ENCODE peak calls at places on chromosomes 13 and 19, in seven cellular contexts. S, Z, D, U, R, H and O are unnamed samples.

GRCh38 chr19:38377052-38377451 is 2.7 kb downstream of the PSMD8 start:
- DNase-seq in U (no peak), S (no peak), H (no peak), D (no peak), Z (no peak), R (no peak), O (no peak)

GRCh38 chr13:51041126-51041525 is 69.9 kb downstream of the C13orf42 start:
- DNase-seq in R (no peak), S (no peak), U (peak), H (no peak), Z (no peak), D (no peak), O (no peak)

GRCh38 chr13:24618219-24618955 is 61.8 kb upstream of the ATP12A start:
- DNase-seq in Z (no peak), R (no peak), S (no peak), D (no peak), H (no peak), U (no peak), O (no peak)

GRCh38 chr13:112270951-112271350 is 105.2 kb upstream of the SPACA7 start:
- DNase-seq in H (no peak), U (no peak), S (no peak), R (no peak), Z (no peak), D (no peak), O (no peak)

GRCh38 chr19:8391274-8392016 is 1.3 kb downstream of the RAB11B start:
- DNase-seq in D (no peak), S (no peak), Z (no peak), H (no peak), U (no peak), R (peak), O (no peak)

GRCh38 chr19:28999733-29000433 is 213.1 kb downstream of the UQCRFS1 start:
- DNase-seq in U (no peak), D (no peak), S (no peak), R (no peak), H (no peak), Z (no peak), O (no peak)

GRCh38 chr19:29640231-29640630 is 25.0 kb upstream of the PLEKHF1 start:
- DNase-seq in D (no peak), R (no peak), U (no peak), S (no peak), H (no peak), Z (no peak), O (no peak)

GRCh38 chr19:1998712-1999708 is 16.5 kb downstream of the BTBD2 start:
- DNase-seq in Z (no peak), S (no peak), R (no peak), U (no peak), D (peak), H (no peak), O (no peak)

GRCh38 chr19:56162258-56162657 is 13.6 kb upstream of the GALP start:
- DNase-seq in U (no peak), H (no peak), S (no peak), D (no peak), Z (no peak), R (no peak), O (no peak)

GRCh38 chr13:25232937-25233515 is 54.3 kb downstream of the MTMR6 start:
- DNase-seq in U (peak), H (no peak), Z (no peak), D (no peak), R (no peak), S (no peak), O (no peak)

GRCh38 chr19:3061214-3062161 is 807 bp downstream of the TLE5 start:
- DNase-seq in U (peak), D (peak), Z (no peak), S (no peak), R (peak), H (no peak), O (no peak)

GRCh38 chr13:114110091-114110829 is 22.2 kb downstream of the RASA3 start:
- DNase-seq in S (no peak), R (peak), U (peak), D (peak), Z (no peak), H (no peak), O (peak)

GRCh38 chr13:72599148-72599743 is 128.2 kb downstream of the MZT1 start:
- DNase-seq in H (no peak), Z (no peak), D (no peak), R (no peak), S (no peak), U (no peak), O (no peak)

GRCh38 chr13:28455580-28456194 is 39.2 kb downstream of the FLT1 start:
- DNase-seq in Z (no peak), D (no peak), R (no peak), U (peak), S (no peak), H (no peak), O (no peak)

GRCh38 chr19:495440-496332 is 600 bp upstream of the MADCAM1 start:
- DNase-seq in R (peak), D (no peak), S (no peak), U (peak), Z (no peak), H (no peak), O (peak)

GRCh38 chr19:1019616-1019961 is 1.3 kb downstream of the TMEM259 start:
- DNase-seq in D (no peak), H (no peak), U (no peak), S (no peak), Z (no peak), R (no peak), O (no peak)

GRCh38 chr13:79485014-79485441 is 4.1 kb downstream of the NDFIP2 start:
- DNase-seq in H (peak), Z (peak), U (peak), D (no peak), R (peak), S (no peak), O (no peak)

GRCh38 chr13:66958611-66959010 is 271.5 kb downstream of the PCDH9 start:
- DNase-seq in S (no peak), R (no peak), Z (no peak), U (no peak), H (no peak), D (no peak), O (no peak)

GRCh38 chr13:24033527-24034302 is 126.8 kb upstream of the SPATA13 start:
- DNase-seq in R (no peak), D (no peak), S (peak), U (peak), Z (peak), H (peak), O (no peak)

GRCh38 chr19:16034180-16034579 is 42.1 kb upstream of the TPM4 start:
- DNase-seq in D (no peak), R (no peak), Z (no peak), H (no peak), S (no peak), U (no peak), O (no peak)

GRCh38 chr19:52741951-52742485 is 7.2 kb upstream of the ZNF611 start:
- DNase-seq in S (no peak), H (no peak), D (no peak), Z (no peak), U (no peak), R (no peak), O (no peak)

GRCh38 chr13:34638897-34639296 is 303.2 kb upstream of the NBEA start:
- DNase-seq in Z (no peak), U (no peak), S (no peak), R (no peak), H (no peak), D (no peak), O (no peak)

GRCh38 chr19:2477732-2478191 is 1.8 kb downstream of the GADD45B start:
- DNase-seq in S (peak), H (no peak), R (no peak), D (peak), U (peak), Z (no peak), O (no peak)

GRCh38 chr13:89393758-89394157 is 1722.6 kb downstream of the SLITRK5 start:
- DNase-seq in U (no peak), S (no peak), D (no peak), Z (no peak), H (no peak), R (no peak), O (no peak)

GRCh38 chr19:41994521-41994971 is 516 bp upstream of the ATP1A3 start:
- DNase-seq in H (no peak), R (no peak), D (no peak), S (no peak), U (no peak), Z (no peak), O (no peak)

GRCh38 chr13:110369400-110369799 is 62.3 kb downstream of the COL4A2 start:
- DNase-seq in D (no peak), R (no peak), Z (no peak), S (no peak), H (no peak), U (no peak), O (no peak)

GRCh38 chr19:4379383-4380253 is 20.7 kb downstream of the SH3GL1 start:
- DNase-seq in S (peak), U (peak), H (no peak), R (peak), Z (no peak), D (peak), O (no peak)

GRCh38 chr13:24263652-24264051 is 45.7 kb upstream of the C1QTNF9 start:
- DNase-seq in U (peak), H (no peak), D (no peak), R (no peak), S (no peak), Z (no peak), O (no peak)

GRCh38 chr13:114151565-114152284 is 19.3 kb upstream of the RASA3 start:
- DNase-seq in S (no peak), Z (no peak), U (no peak), H (no peak), D (no peak), R (peak), O (no peak)

GRCh38 chr13:36919833-36920611 is at the start of gene SMAD9:
- DNase-seq in D (peak), U (peak), S (peak), Z (no peak), H (no peak), R (peak), O (peak)

GRCh38 chr19:1935484-1936208 is 5.3 kb upstream of the CSNK1G2 start:
- DNase-seq in H (no peak), R (peak), U (peak), S (no peak), Z (no peak), D (no peak), O (no peak)

GRCh38 chr13:74929436-74929835 is 552.5 kb downstream of the TBC1D4 start:
- DNase-seq in R (no peak), D (no peak), H (no peak), S (no peak), U (no peak), Z (no peak), O (no peak)

GRCh38 chr19:3851254-3852176 is 17.3 kb downstream of the ZFR2 start:
- DNase-seq in R (no peak), H (no peak), U (no peak), D (no peak), Z (no peak), S (no peak), O (no peak)

DNA sequence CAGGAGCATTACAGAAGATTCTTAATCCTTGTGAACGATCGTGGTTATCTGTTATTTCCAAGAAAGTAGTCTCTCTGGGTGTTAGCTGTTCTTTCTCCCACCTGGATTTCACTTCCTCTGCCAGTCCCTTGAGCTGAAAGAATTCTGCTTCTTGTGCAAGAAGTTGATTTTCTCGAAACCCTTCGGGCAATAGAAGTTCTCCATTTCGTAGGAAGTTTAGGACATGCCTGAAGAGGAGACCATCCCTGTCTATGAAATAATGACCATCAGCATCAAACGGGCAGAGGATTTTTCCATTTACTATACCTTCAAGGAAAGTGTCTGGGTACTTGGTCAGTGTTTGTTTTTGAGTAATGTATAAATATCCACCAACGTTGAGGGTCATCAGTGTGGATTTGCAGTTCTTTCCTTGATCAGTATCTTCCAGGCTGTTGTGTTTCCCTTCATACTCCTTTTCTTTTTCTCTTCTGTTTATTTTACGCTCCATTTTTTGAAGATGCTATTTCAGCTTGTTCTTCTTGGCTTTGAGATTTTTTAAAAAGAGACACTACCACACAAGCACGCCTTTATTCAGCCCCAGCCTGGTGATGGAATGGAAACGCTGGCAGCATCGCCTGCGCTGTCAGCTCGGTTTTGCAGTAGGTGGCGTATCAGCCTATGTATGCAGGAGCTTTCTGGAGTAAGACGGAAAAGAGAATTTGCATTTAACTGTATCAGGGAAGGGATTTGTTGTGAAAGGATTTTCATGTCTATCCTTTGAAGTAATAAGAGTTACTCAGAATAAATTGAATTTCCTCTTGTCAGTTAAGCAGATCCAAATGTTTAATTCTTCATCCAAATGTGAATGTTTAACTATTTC is 6.5 kb downstream of the KCTD4 start:
- DNase-seq in R (no peak), D (no peak), H (no peak), U (peak), Z (no peak), S (no peak), O (peak)
- TF ChIP-seq CTCF in R (peak), D (no peak), H (no peak), U (peak), Z (peak), S (no peak), O (no peak)

DNA sequence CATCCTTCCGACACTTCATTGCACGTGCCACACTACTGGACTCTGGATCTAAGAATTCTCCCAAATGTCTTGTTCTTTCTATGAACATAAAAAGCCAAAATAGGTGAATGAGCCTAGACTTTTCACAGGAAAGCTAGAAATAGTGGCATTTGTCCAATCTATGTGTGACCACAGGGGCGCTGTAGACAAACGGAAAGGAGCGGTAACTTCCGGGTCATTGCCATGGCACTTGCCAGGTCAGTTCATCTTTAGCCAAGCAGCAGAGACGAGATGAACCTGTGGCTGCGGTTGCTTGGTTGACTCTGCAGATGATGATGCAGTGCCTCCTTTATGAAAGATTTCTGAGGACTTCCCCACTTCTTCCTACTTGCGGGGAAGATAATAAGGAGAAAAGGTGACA is 65.6 kb downstream of the ADGRE1 start:
- DNase-seq in S (no peak), H (no peak), U (no peak), Z (no peak), R (no peak), D (no peak), O (no peak)
- TF ChIP-seq CTCF in S (no peak), H (no peak), U (no peak), Z (no peak), R (no peak), D (no peak), O (no peak)

DNA sequence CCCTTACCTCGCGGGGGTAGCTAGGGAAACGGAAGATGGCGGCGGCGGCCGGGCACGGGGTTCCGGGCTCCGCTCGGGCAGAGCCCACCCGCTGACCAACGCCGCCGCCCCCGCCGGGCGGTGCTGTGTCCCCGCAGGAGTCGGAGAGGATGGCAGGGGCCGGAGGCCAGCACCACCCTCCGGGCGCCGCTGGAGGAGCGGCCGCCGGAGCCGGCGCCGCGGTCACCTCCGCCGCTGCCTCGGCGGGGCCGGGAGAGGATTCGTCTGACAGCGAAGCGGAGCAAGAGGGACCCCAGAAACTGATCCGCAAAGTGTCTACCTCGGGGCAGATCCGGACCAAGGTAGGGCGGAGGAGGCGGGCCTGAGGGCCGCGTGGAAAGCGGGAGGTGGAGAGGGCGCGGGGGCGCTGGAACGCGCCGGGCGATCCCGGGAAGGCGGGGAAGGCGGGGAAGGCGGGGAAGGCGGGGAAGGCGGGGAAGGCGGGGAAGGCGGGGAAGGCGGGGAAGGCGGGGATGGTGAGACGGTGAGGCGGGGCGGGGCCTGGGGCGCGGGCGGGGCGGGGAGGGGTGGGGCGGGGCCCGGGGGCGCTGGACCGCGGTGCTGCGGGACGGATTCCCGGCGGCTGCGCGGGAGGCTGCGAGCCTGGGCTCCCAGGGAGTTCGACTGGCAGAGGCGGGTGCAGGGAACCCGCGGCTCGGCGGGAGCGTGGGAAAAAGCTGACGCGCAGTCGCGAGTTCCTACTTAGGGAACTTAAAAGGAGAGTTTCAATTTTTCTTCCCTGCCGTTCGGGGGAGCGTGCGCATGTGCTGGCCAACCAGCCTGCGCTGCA is at the start of gene DGKH:
- DNase-seq in S (peak), U (peak), H (no peak), R (peak), Z (no peak), D (peak), O (peak)
- TF ChIP-seq CTCF in S (no peak), U (no peak), H (peak), R (no peak), Z (no peak), D (peak), O (peak)

GRCh38 chr13:95191821-95192220 is 109.4 kb downstream of the ABCC4 start:
- DNase-seq in S (peak), U (peak), R (peak), D (peak), Z (no peak), H (peak), O (peak)
- TF ChIP-seq CTCF in S (peak), U (peak), R (peak), D (peak), Z (peak), H (peak), O (peak)

GRCh38 chr19:6717441-6717971 is 2.9 kb downstream of the C3 start:
- DNase-seq in R (no peak), Z (no peak), S (no peak), U (peak), D (no peak), H (no peak), O (no peak)

GRCh38 chr19:6718741-6719539 is 1.5 kb downstream of the C3 start:
- DNase-seq in R (peak), S (peak), Z (no peak), H (no peak), D (no peak), U (peak), O (no peak)

GRCh38 chr19:6714749-6715555 is 5.5 kb downstream of the C3 start:
- DNase-seq in Z (no peak), D (no peak), R (no peak), H (no peak), U (no peak), S (no peak), O (no peak)

GRCh38 chr19:6718111-6718740 is 2.2 kb downstream of the C3 start:
- DNase-seq in S (no peak), R (no peak), Z (no peak), H (no peak), D (no peak), U (no peak), O (no peak)

DNA sequence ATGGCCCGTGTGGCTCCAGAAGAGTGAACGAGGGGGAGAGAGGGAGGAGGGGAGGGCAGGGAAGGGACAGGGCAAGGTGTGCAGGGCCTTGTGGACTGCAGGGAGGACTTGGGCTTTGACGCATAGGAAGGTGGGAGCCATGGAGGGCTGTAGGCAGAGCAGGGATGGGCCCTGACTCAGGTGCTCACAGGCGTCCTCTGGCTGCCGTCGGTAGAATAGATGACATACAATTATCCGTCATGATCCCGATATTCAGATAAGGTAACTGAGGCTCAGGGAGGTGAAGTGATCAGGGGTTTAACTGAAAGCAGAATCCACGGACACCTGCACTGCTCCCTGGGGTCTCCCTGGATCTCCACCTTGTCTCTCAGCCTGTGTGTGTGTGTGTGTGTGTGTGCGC is 3.4 kb downstream of the C3 start:
- DNase-seq in H (no peak), Z (no peak), D (no peak), R (no peak), S (no peak), U (no peak), O (no peak)
- TF ChIP-seq CTCF in H (no peak), Z (no peak), D (no peak), R (no peak), S (no peak), U (no peak), O (no peak)

GRCh38 chr19:45184115-45184514 is 5.5 kb downstream of the BLOC1S3 start:
- DNase-seq in H (no peak), U (no peak), R (no peak), Z (no peak), D (no peak), S (no peak), O (no peak)
- TF ChIP-seq CTCF in H (no peak), U (no peak), R (no peak), Z (no peak), D (no peak), S (no peak), O (no peak)

GRCh38 chr19:11381535-11382369 is 2.4 kb downstream of the EPOR start:
- DNase-seq in D (no peak), U (peak), R (peak), Z (no peak), H (no peak), S (peak), O (peak)
- TF ChIP-seq CTCF in D (no peak), U (peak), R (no peak), Z (peak), H (peak), S (no peak), O (no peak)

GRCh38 chr19:13796301-13797057 is 1.2 kb downstream of the ZSWIM4 start:
- DNase-seq in S (peak), U (peak), R (peak), H (peak), Z (peak), D (peak), O (no peak)

GRCh38 chr19:13794752-13795589 is at the start of gene ZSWIM4:
- DNase-seq in U (peak), S (peak), R (peak), D (peak), Z (peak), H (peak), O (peak)

GRCh38 chr19:13797058-13797440 is 1.8 kb downstream of the ZSWIM4 start:
- DNase-seq in U (no peak), Z (no peak), H (no peak), R (no peak), S (no peak), D (no peak), O (no peak)

GRCh38 chr19:13795595-13796300 is 505 bp downstream of the ZSWIM4 start:
- DNase-seq in S (no peak), D (no peak), Z (no peak), H (no peak), U (peak), R (no peak), O (no peak)

GRCh38 chr19:13794388-13794751 is 873 bp upstream of the ZSWIM4 start:
- DNase-seq in Z (peak), D (peak), H (peak), R (peak), S (peak), U (peak), O (no peak)
- TF ChIP-seq CTCF in Z (no peak), D (no peak), H (no peak), R (no peak), S (no peak), U (no peak), O (no peak)